ENCODE peak calls at places on chromosome 21, in four cellular contexts. K, L, O and Z are unnamed samples.

GRCh38 chr21:25578070-25578961 is 29.0 kb downstream of the MRPL39 start:
- DNase-seq in O (no peak), K (no peak), L (no peak), Z (no peak)

GRCh38 chr21:45555557-45556301 is 13.5 kb upstream of the SLC19A1 start:
- DNase-seq in K (peak; percentile 76), O (peak; percentile 86), L (peak; percentile 88), Z (peak; percentile 89)

GRCh38 chr21:45049725-45050359 is 24.5 kb upstream of the ADARB1 start:
- DNase-seq in O (no peak), K (peak; percentile 69), L (no peak), Z (no peak)

GRCh38 chr21:44925027-44925755 is 4.5 kb upstream of the ITGB2 start:
- DNase-seq in O (peak; percentile 83), L (no peak), K (no peak), Z (no peak)

GRCh38 chr21:15037095-15037730 is 27.6 kb downstream of the NRIP1 start:
- DNase-seq in L (no peak), K (no peak), O (no peak), Z (no peak)

GRCh38 chr21:45078877-45079281 is 4.5 kb downstream of the ADARB1 start:
- DNase-seq in K (no peak), O (peak; percentile 93), L (no peak), Z (no peak)

GRCh38 chr21:44354775-44355771 is 1.7 kb downstream of the TRPM2 start:
- DNase-seq in O (no peak), L (no peak), K (no peak), Z (no peak)

GRCh38 chr21:43777953-43778352 is 1.8 kb upstream of the CSTB start:
- DNase-seq in L (no peak), K (no peak), O (no peak), Z (no peak)

GRCh38 chr21:25639167-25639921 is at the start of gene JAM2:
- DNase-seq in L (no peak), K (peak; percentile 20), O (peak; percentile 19), Z (peak; percentile 30)

DNA sequence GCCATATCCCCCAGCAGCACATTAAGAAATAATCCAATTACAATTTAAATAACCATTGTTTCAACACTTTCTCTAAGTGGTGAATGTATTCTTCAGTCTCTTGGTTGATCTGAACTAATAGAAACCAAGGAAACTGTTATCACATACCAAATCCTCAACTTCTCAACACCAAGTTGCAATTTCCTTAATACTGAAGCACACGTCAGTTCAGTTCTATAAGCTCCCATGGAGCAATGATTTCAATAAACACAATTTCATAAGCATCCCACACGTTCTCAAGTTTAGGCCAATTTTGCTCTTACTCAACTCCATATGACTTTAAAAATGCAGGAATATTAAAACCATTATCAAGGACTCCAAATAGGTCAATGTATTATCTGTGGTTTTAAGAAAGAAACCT is 5.8 kb upstream of the ERG start:
- DNase-seq in O (peak; percentile 66), K (no peak), L (no peak), Z (no peak)
- H3K4me3 ChIP-seq in O (no peak overlapping the region), K (no peak overlapping the region), L (no peak overlapping the region), Z (no peak overlapping the region)

DNA sequence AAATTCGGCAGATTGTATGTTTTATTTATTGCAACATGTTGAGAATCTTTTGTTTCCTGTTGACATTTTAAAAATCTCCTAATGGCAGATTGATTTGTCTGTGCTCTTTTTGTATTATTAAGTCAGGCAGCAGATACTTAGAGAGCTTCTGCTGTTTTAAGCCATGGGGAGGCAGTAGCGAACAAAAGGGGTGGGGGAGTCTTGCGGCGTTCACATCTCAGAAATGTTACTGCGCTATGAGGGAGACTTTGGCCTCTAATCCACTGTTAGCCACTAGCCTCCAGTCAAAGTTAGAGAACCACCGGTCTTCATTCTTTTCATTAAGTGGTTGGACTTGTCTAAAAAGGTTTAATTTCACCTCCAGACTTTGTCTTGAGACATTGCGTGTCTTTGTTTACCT is 93.6 kb downstream of the DYRK1A start:
- DNase-seq in O (no peak), K (no peak), L (no peak), Z (peak; percentile 54)
- H3K4me1 ChIP-seq in O (peaks cover 64% of the 10 kb centered on the region), K (peaks cover 32% of the 10 kb centered on the region), L (peaks cover 2% of the 10 kb centered on the region), Z (peaks cover 31% of the 10 kb centered on the region)

GRCh38 chr21:9755611-9756010 is 765.8 kb upstream of the TPTE start:
- DNase-seq in K (no peak), L (no peak), O (no peak), Z (no peak)

GRCh38 chr21:9758141-9758540 is 763.2 kb upstream of the TPTE start:
- DNase-seq in L (no peak), O (no peak), K (no peak), Z (no peak)

GRCh38 chr21:9750341-9751086 is 770.9 kb upstream of the TPTE start:
- DNase-seq in O (no peak), K (no peak), L (no peak), Z (no peak)

GRCh38 chr21:9756677-9757076 is 764.7 kb upstream of the TPTE start:
- DNase-seq in L (no peak), O (no peak), K (no peak), Z (no peak)

GRCh38 chr21:9753943-9754342 is 767.4 kb upstream of the TPTE start:
- DNase-seq in K (no peak), L (no peak), O (no peak), Z (no peak)
- H3K9me3 ChIP-seq in K (no peaks in the 10 kb centered on the region), L (peaks cover 39% of the 10 kb centered on the region), O (peaks cover 26% of the 10 kb centered on the region), Z (peaks cover 25% of the 10 kb centered on the region)

GRCh38 chr21:41926068-41926806 is 27.6 kb downstream of the C2CD2 start:
- DNase-seq in K (no peak), L (no peak), O (peak; percentile 64), Z (no peak)
- H3K4me3 ChIP-seq in K (peak overlapping the region; percentile 19), L (no peak overlapping the region), O (no peak overlapping the region), Z (no peak overlapping the region)

GRCh38 chr21:33245289-33245918 is 15.7 kb downstream of the IFNAR2 start:
- DNase-seq in O (no peak), L (no peak), K (no peak), Z (no peak)

GRCh38 chr21:33244781-33245105 is 15.0 kb downstream of the IFNAR2 start:
- DNase-seq in K (no peak), L (no peak), O (no peak), Z (no peak)

GRCh38 chr21:33241846-33242245 is 12.1 kb downstream of the IFNAR2 start:
- DNase-seq in K (no peak), O (no peak), L (no peak), Z (no peak)

GRCh38 chr21:33246506-33246905 is 16.8 kb downstream of the IFNAR2 start:
- DNase-seq in O (no peak), L (no peak), K (no peak), Z (no peak)

GRCh38 chr21:33244082-33244780 is 14.5 kb downstream of the IFNAR2 start:
- DNase-seq in O (peak; percentile 41), L (no peak), K (no peak), Z (no peak)
- H3K4me1 ChIP-seq in O (peaks cover 4% of the 10 kb centered on the region), L (no peaks in the 10 kb centered on the region), K (no peaks in the 10 kb centered on the region), Z (no peaks in the 10 kb centered on the region)